ENCODE peak calls at places on chromosomes 1 and 21, in eight cellular contexts. K is left ventricle myocardium inferior; V is CD4-positive, alpha-beta T cell; X is colonic mucosa; F is tibial artery; G is dorsolateral prefrontal cortex; E is coronary artery; Q is heart right ventricle. D is an unnamed sample.

GRCh38 chr1:183278736-183279591 is 92.9 kb downstream of the LAMC2 start:
- DNase-seq in K (no peak), V (no peak), X (no peak), F (no peak), G (no peak), E (no peak), Q (no peak), D (no peak)

GRCh38 chr1:160911441-160911840 is 26.5 kb upstream of the ITLN1 start:
- DNase-seq in K (no peak), V (no peak), X (no peak), F (no peak), G (no peak), E (no peak), Q (no peak), D (peak)

GRCh38 chr1:116764466-116764896 is 10.3 kb downstream of the CD2 start:
- DNase-seq in K (no peak), V (no peak), X (no peak), F (no peak), G (no peak), E (no peak), Q (no peak), D (no peak)

GRCh38 chr21:32414579-32415358 is 2.3 kb downstream of the EVA1C start:
- DNase-seq in K (no peak), V (no peak), X (no peak), F (no peak), G (no peak), E (no peak), Q (no peak), D (no peak)

GRCh38 chr21:32329776-32330175 is 31.1 kb downstream of the MRAP start:
- DNase-seq in K (no peak), V (no peak), X (no peak), F (no peak), G (no peak), E (peak), Q (no peak), D (no peak)

GRCh38 chr1:186152227-186152944 is 222.7 kb downstream of the TPR start:
- DNase-seq in K (no peak), V (no peak), X (no peak), F (no peak), G (no peak), E (no peak), Q (no peak), D (no peak)

GRCh38 chr1:41918450-41919043 is at the start of gene HIVEP3:
- DNase-seq in K (no peak), V (no peak), X (no peak), F (no peak), G (no peak), E (no peak), Q (no peak), D (no peak)

GRCh38 chr1:232431326-232431725 is 198.6 kb downstream of the SIPA1L2 start:
- DNase-seq in K (no peak), V (no peak), X (no peak), F (no peak), G (no peak), E (no peak), Q (no peak), D (no peak)

GRCh38 chr1:240575976-240576666 is 35.8 kb downstream of the GREM2 start:
- DNase-seq in K (no peak), V (peak), X (no peak), F (peak), G (no peak), E (no peak), Q (no peak), D (no peak)

GRCh38 chr1:216758182-216758581 is 35.0 kb upstream of the ESRRG start:
- DNase-seq in K (no peak), V (no peak), X (no peak), F (no peak), G (no peak), E (no peak), Q (no peak), D (no peak)

GRCh38 chr1:43952731-43953350 is 6.1 kb downstream of the IPO13 start:
- DNase-seq in K (no peak), V (no peak), X (no peak), F (no peak), G (no peak), E (no peak), Q (no peak), D (no peak)

DNA sequence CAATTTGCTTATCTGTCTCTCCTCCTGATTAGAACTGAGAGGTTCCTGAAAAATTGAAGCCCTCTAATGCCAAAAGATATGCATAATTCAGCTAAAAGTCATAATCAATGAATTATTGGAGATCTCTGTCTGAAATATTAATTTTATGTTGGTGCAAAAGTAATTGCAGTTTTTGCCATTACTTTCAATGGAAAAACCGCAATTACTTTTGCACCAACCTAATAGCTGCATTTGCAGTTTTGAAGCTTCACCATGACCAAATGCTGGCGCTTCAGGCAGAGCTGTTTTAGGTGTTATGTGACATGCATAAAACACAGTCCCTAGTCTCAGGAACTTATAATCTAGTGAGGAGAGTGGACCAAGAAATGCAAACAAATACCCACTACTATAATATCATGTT is 29.7 kb upstream of the FASLG start:
- DNase-seq in K (no peak), V (no peak), X (no peak), F (no peak), G (no peak), E (no peak), Q (no peak), D (no peak)
- H3K27ac ChIP-seq in K (no peak), V (no peak), X (no peak), F (no peak), G (no peak), E (no peak), Q (no peak), D (no peak)

GRCh38 chr21:25970254-25970930 is 200.2 kb downstream of the APP start:
- DNase-seq in K (peak), V (no peak), X (no peak), F (no peak), G (peak), E (no peak), Q (no peak), D (no peak)
- H3K27ac ChIP-seq in K (peak), V (no peak), X (no peak), F (no peak), G (peak), E (peak), Q (peak), D (no peak)

DNA sequence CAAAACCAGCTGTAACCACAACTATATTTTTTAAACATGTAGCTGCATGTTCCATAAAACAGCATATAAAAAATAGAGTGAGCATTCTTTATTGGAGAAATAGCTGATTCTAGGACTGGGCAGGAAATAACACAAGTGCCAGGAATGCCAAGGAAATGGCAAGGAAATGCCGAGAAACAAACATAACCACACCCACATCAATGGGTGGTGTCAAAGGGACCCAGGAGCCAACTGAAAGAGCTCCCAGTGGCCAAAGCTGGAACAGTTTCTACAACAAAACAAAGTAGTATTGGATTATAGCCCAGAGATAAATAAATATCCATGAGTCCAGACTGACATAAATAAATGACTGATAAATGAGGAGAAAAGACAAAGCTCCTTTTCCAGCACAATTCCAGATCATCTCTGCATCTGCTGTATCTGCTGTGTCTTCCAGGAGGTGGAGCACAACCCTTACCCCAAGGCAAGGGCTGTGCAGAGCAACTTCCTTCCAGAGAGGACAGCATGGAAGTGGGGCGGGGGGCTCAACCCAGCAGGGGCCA is 28.1 kb downstream of the ADARB1 start:
- DNase-seq in K (no peak), V (no peak), X (peak), F (no peak), G (no peak), E (no peak), Q (no peak), D (no peak)
- H3K27ac ChIP-seq in K (peak), V (no peak), X (peak), F (peak), G (no peak), E (peak), Q (no peak), D (no peak)

DNA sequence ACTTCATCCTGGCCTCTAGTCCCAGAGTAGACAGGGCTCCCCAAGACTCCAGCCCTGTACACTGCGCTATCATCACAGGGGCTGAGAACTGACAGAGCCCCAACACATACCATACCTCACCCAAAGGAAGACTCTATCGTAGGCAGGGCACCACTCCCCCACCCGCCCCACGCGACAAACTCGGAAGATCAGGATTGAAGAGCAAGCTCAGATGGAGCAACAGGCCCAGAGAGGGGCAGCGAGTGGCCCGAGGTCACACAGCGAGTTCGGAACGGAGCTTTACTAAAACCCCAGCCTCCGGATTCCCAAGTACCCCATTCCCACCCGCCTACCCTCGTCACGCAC is 15.7 kb downstream of the INPP5B start:
- DNase-seq in K (no peak), V (no peak), X (peak), F (no peak), G (no peak), E (no peak), Q (peak), D (no peak)
- H3K27ac ChIP-seq in K (peak), V (peak), X (peak), F (peak), G (no peak), E (peak), Q (peak), D (no peak)